ENCODE peak calls at places on chromosomes 3 and 15, in nine cellular contexts. T is mesendoderm; F is sigmoid colon; B is substantia nigra; H is activated CD8-positive, alpha-beta memory T cell treated with anti-CD3 and anti-CD28 coated beads for 48 hours; N is non-pigmented ciliary epithelial cell; X is stimulated activated CD4-positive, alpha-beta T cell treated with anti-CD3 and anti-CD28 coated beads, Interleukin-12 subunit alpha, Interleukin-12 subunit beta, amount 100 ng/mL, for 4 hours; S is tibial artery; Z is psoas muscle. M is an unnamed sample.

GRCh38 chr3:135148431-135148830 is 353.4 kb downstream of the EPHB1 start:
- DNase-seq in B (no peak), N (no peak), Z (peak), F (no peak), S (no peak), T (no peak), X (no peak), H (no peak), M (no peak)

GRCh38 chr15:60605879-60606304 is 127.0 kb upstream of the ICE2 start:
- DNase-seq in H (no peak), S (no peak), B (no peak), F (no peak), N (peak), T (peak), X (no peak), Z (no peak), M (no peak)

GRCh38 chr15:66149871-66150270 is 103.7 kb downstream of the MEGF11 start:
- DNase-seq in S (no peak), N (no peak), T (no peak), H (no peak), Z (no peak), X (no peak), B (no peak), F (no peak), M (no peak)

GRCh38 chr3:192906940-192907339 is 10.7 kb downstream of the MB21D2 start:
- DNase-seq in H (no peak), Z (no peak), F (no peak), S (no peak), X (no peak), T (no peak), B (no peak), N (no peak), M (no peak)

GRCh38 chr15:85689729-85690128 is 105.0 kb downstream of the KLHL25 start:
- DNase-seq in S (no peak), H (no peak), X (peak), N (no peak), Z (no peak), F (no peak), T (peak), B (no peak), M (no peak)

GRCh38 chr3:171351676-171352075 is 108.5 kb downstream of the TNIK start:
- DNase-seq in Z (peak), N (peak), X (no peak), H (no peak), S (no peak), F (no peak), B (no peak), T (no peak), M (peak)

GRCh38 chr3:160612386-160613115 is 47.2 kb upstream of the KPNA4 start:
- DNase-seq in X (no peak), S (no peak), Z (no peak), B (no peak), H (no peak), T (no peak), N (no peak), F (no peak), M (no peak)

GRCh38 chr3:13874891-13875290 is 5.0 kb downstream of the WNT7A start:
- DNase-seq in S (no peak), N (no peak), X (no peak), H (no peak), F (no peak), B (no peak), T (no peak), Z (no peak), M (no peak)

GRCh38 chr3:38519651-38520050 is 23.5 kb downstream of the EXOG start:
- DNase-seq in S (no peak), T (peak), B (no peak), N (no peak), F (no peak), H (no peak), X (no peak), Z (no peak), M (no peak)

GRCh38 chr3:165805834-165806561 is 31.2 kb downstream of the BCHE start:
- DNase-seq in Z (no peak), T (no peak), X (no peak), N (no peak), F (no peak), H (no peak), B (no peak), S (no peak), M (peak)

GRCh38 chr3:9014189-9014588 is 50.9 kb upstream of the RAD18 start:
- DNase-seq in T (no peak), F (no peak), B (no peak), X (no peak), N (no peak), Z (no peak), H (no peak), S (no peak), M (no peak)

GRCh38 chr3:136353461-136353860 is 103.3 kb downstream of the PCCB start:
- DNase-seq in N (no peak), B (no peak), T (no peak), Z (no peak), X (no peak), H (no peak), S (no peak), F (no peak), M (no peak)